ENCODE peak calls at places on chromosomes 5 and 9, in eight cellular contexts. Q is NCI-H510A treated with DMSO at 0.1 percent for 48 hours, W is SJSA1, X is globus pallidus, E is H9, D is GM20000, P is HS-5, A is IMR-90. N is an unnamed sample.

GRCh38 chr5:149005077-149005892 is 57.6 kb downstream of the SH3TC2 start:
- DNase-seq in Q (no peak), W (peak), X (no peak), E (no peak), D (no peak), P (no peak), A (peak), N (peak)

GRCh38 chr9:117718085-117718484 is 13.9 kb downstream of the TLR4 start:
- DNase-seq in Q (no peak), W (no peak), X (no peak), E (no peak), D (peak), P (no peak), A (no peak), N (no peak)

GRCh38 chr5:112625586-112625985 is 112.1 kb upstream of the APC start:
- DNase-seq in Q (no peak), W (no peak), X (no peak), E (no peak), D (no peak), P (no peak), A (no peak), N (no peak)

GRCh38 chr9:120292606-120293005 is 287.4 kb downstream of the CDK5RAP2 start:
- DNase-seq in Q (no peak), W (no peak), X (no peak), E (no peak), D (no peak), P (no peak), A (no peak), N (no peak)

GRCh38 chr5:140244525-140245025 is 58.3 kb downstream of the PFDN1 start:
- DNase-seq in Q (peak), W (peak), X (peak), E (peak), D (peak), P (no peak), A (peak), N (peak)

GRCh38 chr9:12813960-12814876 is 39.4 kb downstream of the LURAP1L start:
- DNase-seq in Q (peak), W (peak), X (peak), E (no peak), D (no peak), P (peak), A (peak), N (peak)

GRCh38 chr9:114005371-114006154 is 72.5 kb downstream of the AMBP start:
- DNase-seq in Q (no peak), W (no peak), X (no peak), E (peak), D (no peak), P (no peak), A (no peak), N (no peak)

GRCh38 chr5:171419663-171420428 is 399 bp downstream of the FGF18 start:
- DNase-seq in Q (peak), W (no peak), X (no peak), E (peak), D (peak), P (no peak), A (peak), N (peak)

GRCh38 chr9:127961166-127961490 is 19.7 kb downstream of the EEIG1 start:
- DNase-seq in Q (no peak), W (no peak), X (no peak), E (no peak), D (no peak), P (no peak), A (no peak), N (no peak)

GRCh38 chr5:168282120-168282519 is 9.3 kb upstream of the WWC1 start:
- DNase-seq in Q (no peak), W (no peak), X (no peak), E (peak), D (no peak), P (no peak), A (peak), N (no peak)

GRCh38 chr5:113601423-113601822 is 87.9 kb downstream of the YTHDC2 start:
- DNase-seq in Q (no peak), W (no peak), X (no peak), E (no peak), D (no peak), P (no peak), A (no peak), N (no peak)

GRCh38 chr9:73565833-73566465 is 414.3 kb downstream of the ANXA1 start:
- DNase-seq in Q (no peak), W (peak), X (peak), E (peak), D (peak), P (peak), A (no peak), N (no peak)

GRCh38 chr5:135565691-135566421 is 12.9 kb downstream of the CXCL14 start:
- DNase-seq in Q (peak), W (peak), X (peak), E (peak), D (peak), P (no peak), A (peak), N (peak)

GRCh38 chr9:109730228-109730627 is 49.8 kb upstream of the PALM2AKAP2 start:
- DNase-seq in Q (no peak), W (no peak), X (no peak), E (no peak), D (no peak), P (no peak), A (no peak), N (peak)

N was measured in PC-9.